ENCODE peak calls at places on chromosomes 16 and 17, in four cellular contexts. N is A673, H is MM.1S, V is PC-3. G is an unnamed sample.

GRCh38 chr17:3681565-3681964 is 13.0 kb downstream of the EMC6 start:
- DNase-seq in N (no peak), H (peak; percentile 1), V (no peak), G (no peak)

GRCh38 chr17:17546399-17547185 is 44.9 kb downstream of the PEMT start:
- DNase-seq in N (no peak), H (no peak), V (no peak), G (no peak)

GRCh38 chr17:82876602-82877391 is 37.0 kb upstream of the ZNF750 start:
- DNase-seq in N (peak; percentile 17), H (no peak), V (peak; percentile 55), G (peak; percentile 83)

GRCh38 chr16:68401871-68402747 is 46.2 kb downstream of the SMPD3 start:
- DNase-seq in N (no peak), H (no peak), V (peak; percentile 31), G (peak; percentile 85)

GRCh38 chr17:17114592-17115225 is 72.5 kb downstream of the MPRIP start:
- DNase-seq in N (peak; percentile 45), H (no peak), V (no peak), G (no peak)

GRCh38 chr17:40106760-40107265 is 6.4 kb upstream of the NR1D1 start:
- DNase-seq in N (no peak), H (no peak), V (no peak), G (peak; percentile 53)

GRCh38 chr16:3595110-3595486 is 16.3 kb downstream of the SLX4 start:
- DNase-seq in N (no peak), H (no peak), V (no peak), G (no peak)

GRCh38 chr16:2895813-2896212 is 12.8 kb downstream of the FLYWCH2 start:
- DNase-seq in N (no peak), H (no peak), V (no peak), G (no peak)

GRCh38 chr17:71870546-71870862 is 250.3 kb upstream of the SOX9 start:
- DNase-seq in N (peak; percentile 88), H (no peak), V (no peak), G (no peak)

GRCh38 chr16:82639666-82640336 is 13.0 kb downstream of the CDH13 start:
- DNase-seq in N (peak; percentile 66), H (peak; percentile 30), V (peak; percentile 73), G (peak; percentile 65)

GRCh38 chr16:2186064-2186463 is 10.3 kb downstream of the CASKIN1 start:
- DNase-seq in N (no peak), H (no peak), V (no peak), G (no peak)

GRCh38 chr17:50218771-50219315 is 17.4 kb upstream of the COL1A1 start:
- DNase-seq in N (no peak), H (no peak), V (peak; percentile 82), G (peak; percentile 98)

GRCh38 chr16:12539185-12539929 is 264.3 kb downstream of the CPPED1 start:
- DNase-seq in N (peak; percentile 27), H (no peak), V (peak; percentile 14), G (peak; percentile 77)

GRCh38 chr16:78292726-78293380 is 193.4 kb downstream of the WWOX start:
- DNase-seq in N (peak; percentile 9), H (no peak), V (no peak), G (no peak)

GRCh38 chr16:86212706-86213426 is 297.5 kb upstream of the FOXF1 start:
- DNase-seq in N (no peak), H (no peak), V (no peak), G (no peak)

GRCh38 chr16:85615014-85615851 is 2.1 kb downstream of the GSE1 start:
- DNase-seq in N (peak; percentile 69), H (no peak), V (peak; percentile 91), G (no peak)

GRCh38 chr17:78674595-78675315 is 97.6 kb upstream of the DNAH17 start:
- DNase-seq in N (peak; percentile 37), H (no peak), V (no peak), G (no peak)

GRCh38 chr17:78671607-78672404 is 94.6 kb upstream of the DNAH17 start:
- DNase-seq in N (no peak), H (no peak), V (no peak), G (peak; percentile 60)

GRCh38 chr17:78673395-78673794 is 96.2 kb upstream of the DNAH17 start:
- DNase-seq in N (no peak), H (no peak), V (no peak), G (no peak)

GRCh38 chr17:78674156-78674555 is 97.0 kb upstream of the DNAH17 start:
- DNase-seq in N (no peak), H (no peak), V (no peak), G (no peak)

GRCh38 chr17:78672880-78673371 is 95.7 kb upstream of the DNAH17 start:
- DNase-seq in N (no peak), H (no peak), V (no peak), G (no peak)
- TF ChIP-seq CTCF in N (no peak), H (no peak), V (no peak), G (no peak)

DNA sequence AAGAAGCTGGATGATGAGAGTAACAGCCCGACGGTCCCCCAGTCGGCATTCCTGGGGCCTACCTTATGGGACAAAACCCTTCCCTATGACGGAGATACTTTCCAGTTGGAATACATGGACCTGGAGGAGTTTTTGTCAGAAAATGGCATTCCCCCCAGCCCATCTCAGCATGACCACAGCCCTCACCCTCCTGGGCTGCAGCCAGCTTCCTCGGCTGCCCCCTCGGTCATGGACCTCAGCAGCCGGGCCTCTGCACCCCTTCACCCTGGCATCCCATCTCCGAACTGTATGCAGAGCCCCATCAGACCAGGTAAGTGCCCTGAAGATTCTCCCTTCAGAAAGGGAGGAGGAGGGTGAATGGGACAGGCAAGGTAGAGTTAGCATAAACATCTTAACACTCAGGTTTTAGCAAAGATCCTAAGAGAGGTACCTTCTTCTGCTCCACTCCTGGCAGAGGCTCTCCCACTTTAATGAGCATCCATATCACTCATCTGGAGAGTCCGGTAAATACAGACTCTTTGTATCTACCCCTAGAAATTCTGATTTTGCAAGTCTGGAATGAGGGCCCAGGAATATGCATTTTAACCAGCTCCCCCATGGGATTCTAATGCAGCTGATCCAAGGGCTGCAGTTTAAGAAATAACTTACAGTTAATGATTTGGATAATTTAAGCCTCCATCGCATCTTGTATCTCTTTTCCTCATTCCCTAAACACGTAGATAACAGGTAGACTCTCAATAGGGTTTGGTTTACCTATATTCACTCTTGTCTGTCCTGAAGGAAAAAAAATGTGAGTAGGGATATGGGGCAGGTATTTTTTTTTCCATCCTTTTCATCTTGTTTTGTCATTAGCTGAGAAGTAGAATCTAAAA is 3.3 kb downstream of the HLF start:
- DNase-seq in N (no peak), H (no peak), V (no peak), G (no peak)
- TF ChIP-seq EZH2 in N (no peak), H (no peak), V (no peak), G (no peak)

DNA sequence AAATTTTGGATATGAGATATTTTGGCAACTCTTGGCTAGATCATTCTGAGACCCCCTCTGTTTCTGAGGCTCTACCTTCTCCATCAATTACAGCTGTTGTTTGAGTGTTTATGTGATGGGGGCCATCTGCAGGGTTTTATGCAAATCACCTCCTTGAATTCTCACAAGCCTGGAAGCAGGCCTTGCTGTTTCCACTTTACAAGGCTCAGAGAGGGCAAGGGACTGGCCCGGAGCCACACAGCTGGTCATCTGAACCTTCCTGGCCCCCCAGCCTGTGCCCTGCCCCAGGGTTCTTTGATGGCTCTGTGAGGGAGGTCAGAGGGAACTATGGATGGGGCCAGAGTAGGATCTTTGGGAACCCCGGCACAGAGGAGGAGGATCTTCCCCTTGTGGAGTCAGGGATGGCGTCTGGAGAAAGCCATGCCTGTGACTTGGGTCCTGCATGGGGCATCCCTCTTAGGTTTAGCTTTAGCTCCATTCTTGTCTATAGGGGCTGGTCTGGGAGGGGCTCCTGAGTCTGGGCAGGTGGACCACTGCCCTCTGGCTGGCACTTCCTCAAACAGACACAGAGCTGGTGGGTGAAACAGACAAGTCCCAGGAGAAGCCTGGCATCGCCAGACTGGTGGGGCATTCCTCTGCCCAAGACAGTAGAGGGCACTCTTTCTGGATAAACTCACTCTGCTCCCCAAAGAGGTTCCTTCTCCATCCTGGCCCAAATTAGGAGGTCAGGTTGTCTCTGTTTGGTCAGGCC is 26.2 kb downstream of the IL21R start:
- DNase-seq in N (no peak), H (no peak), V (no peak), G (no peak)
- TF ChIP-seq CTCF in N (peak; percentile 34), H (no peak), V (peak; percentile 38), G (no peak)

DNA sequence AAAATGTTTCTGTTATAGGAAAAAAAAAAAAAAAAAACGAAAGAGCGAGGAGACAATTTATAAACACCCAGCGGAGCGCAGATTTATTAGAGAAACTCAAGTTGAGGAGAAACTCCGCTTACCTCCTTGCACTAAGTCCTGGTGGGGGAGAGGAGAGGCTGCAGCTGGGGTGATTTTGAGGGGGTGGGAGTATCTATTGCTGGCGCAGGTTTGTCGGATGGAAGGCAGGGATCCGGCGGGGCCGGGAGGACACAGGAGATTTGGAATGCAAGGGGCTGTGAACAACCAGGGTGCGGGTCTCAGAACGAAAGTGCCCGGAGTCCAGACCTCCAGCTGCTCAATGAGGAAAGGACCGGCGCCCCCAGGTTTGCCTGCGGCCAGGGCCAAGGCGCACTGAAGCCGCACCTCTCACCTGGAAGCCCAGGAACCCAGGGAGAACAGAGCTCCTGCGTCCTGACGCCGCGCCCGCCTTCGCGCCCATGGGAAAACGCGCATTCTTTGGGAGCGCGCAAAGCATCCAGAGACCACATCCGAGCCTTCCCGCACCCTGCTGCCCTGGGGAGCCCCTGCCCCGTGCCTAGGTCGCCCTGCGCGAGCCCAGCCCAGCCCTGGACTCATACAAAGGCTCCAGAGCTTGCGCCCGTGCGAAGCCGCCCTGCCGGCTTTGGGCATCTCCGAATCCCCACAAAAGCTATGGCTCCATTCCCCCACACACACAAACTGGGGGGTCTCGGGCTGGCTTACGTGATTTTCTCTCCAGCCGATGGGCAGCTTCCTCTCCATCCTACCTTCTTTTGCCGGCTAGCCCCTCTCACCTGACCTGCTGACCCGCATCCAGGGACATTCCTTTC is 2.6 kb upstream of the HOXB8 start:
- DNase-seq in N (no peak), H (no peak), V (no peak), G (no peak)
- TF ChIP-seq EZH2 in N (no peak), H (no peak), V (peak; percentile 60), G (peak; percentile 96)

DNA sequence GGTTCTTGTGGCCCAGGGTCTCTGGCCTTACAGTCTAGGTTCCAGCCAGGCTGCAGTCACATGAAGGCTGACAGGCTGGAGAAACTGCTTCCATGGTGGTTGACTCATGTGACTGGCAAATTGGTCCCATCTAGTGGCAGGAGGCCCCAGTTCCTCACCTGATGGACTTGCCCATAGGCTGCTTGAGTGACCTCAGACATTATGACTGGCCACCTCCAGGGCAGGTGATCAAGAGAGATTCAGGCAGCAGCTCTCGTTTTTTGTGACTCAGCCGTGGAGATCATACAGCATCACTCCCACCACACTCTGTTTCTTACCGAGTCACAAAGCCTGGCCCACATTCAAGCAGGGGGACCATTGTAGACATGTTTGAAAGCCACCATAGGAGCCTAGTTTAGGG is 34.5 kb downstream of the SIAH1 start:
- DNase-seq in N (no peak), H (no peak), V (peak; percentile 29), G (no peak)
- TF ChIP-seq CTCF in N (no peak), H (no peak), V (no peak), G (no peak)

DNA sequence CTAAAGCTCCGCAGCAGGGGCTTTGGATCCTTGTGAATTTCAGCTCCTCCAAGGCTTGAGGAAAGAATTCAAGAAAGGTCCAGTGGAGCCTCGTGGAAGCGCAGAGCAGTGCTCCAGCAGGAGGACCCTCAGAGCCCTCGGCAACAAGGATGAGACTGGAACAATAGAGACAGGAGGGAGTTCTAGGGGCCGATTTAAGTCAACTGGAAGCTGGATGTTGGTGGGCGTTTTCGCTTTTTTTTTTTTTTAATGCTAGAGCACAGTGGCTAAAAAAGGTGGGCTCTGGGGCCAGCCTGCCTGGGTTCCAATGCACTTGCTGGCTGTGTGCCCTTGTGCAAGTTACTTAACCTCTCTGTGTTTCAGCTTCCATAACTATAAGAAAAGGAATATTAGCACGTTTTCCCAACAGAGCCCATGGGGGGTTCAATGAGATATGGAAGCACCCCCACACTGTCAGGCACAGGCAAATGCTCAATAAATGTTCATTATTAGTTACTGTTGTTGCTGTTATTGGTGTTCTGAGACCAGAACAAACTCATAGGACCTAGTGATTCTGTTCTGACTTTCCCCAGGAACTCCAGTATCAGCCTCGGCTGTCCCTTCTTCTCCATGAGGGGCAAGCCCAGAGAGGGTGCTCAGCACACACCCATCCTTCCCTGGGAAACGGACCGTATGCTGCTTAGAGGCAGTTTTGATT is 5.3 kb upstream of the CBX8 start:
- DNase-seq in N (no peak), H (no peak), V (no peak), G (no peak)
- TF ChIP-seq EZH2 in N (no peak), H (no peak), V (peak; percentile 4), G (no peak)